ENCODE peak calls at places on chromosomes 11 and 22, in ten cellular contexts. R is SK-N-SH, D is IMR-90, N is astrocyte, E is trophoblast cell, K is neural progenitor cell, S is neuronal stem cell, J is mesendoderm, T is MM.1S, W is endodermal cell. F is an unnamed sample.

GRCh38 chr22:26671317-26672059 is 14.1 kb downstream of the MIAT start:
- DNase-seq in K (no peak), T (no peak), W (no peak), E (no peak), J (no peak), R (no peak), S (no peak), N (no peak), D (no peak), F (peak)

GRCh38 chr22:32649515-32650200 is 151.8 kb upstream of the TIMP3 start:
- DNase-seq in J (no peak), W (no peak), D (peak), N (peak), K (no peak), T (no peak), E (no peak), S (no peak), R (no peak), F (no peak)

GRCh38 chr11:14746857-14747256 is 103.3 kb downstream of the PDE3B start:
- DNase-seq in S (no peak), W (no peak), N (no peak), D (no peak), J (peak), K (no peak), T (no peak), E (no peak), R (no peak), F (no peak)

GRCh38 chr11:73566422-73566821 is 31.5 kb downstream of the FAM168A start:
- DNase-seq in D (peak), K (no peak), N (peak), T (no peak), R (no peak), J (no peak), W (no peak), S (no peak), E (no peak), F (no peak)

GRCh38 chr22:49291169-49291568 is 536.5 kb downstream of the BRD1 start:
- DNase-seq in J (no peak), K (no peak), E (no peak), S (no peak), D (no peak), N (no peak), R (no peak), T (no peak), W (peak), F (no peak)

GRCh38 chr11:76209956-76210885 is 3.9 kb upstream of the WNT11 start:
- DNase-seq in W (peak), E (peak), D (peak), K (peak), T (peak), N (peak), R (peak), J (peak), S (peak), F (no peak)

GRCh38 chr11:34427171-34427805 is 11.4 kb upstream of the CAT start:
- DNase-seq in W (no peak), N (peak), R (peak), D (peak), S (no peak), J (peak), E (peak), K (no peak), T (no peak), F (no peak)

GRCh38 chr22:27431896-27432295 is 369.7 kb downstream of the MN1 start:
- DNase-seq in D (peak), E (no peak), T (no peak), W (no peak), S (no peak), R (no peak), N (no peak), K (no peak), J (no peak), F (no peak)

GRCh38 chr11:115324569-115325432 is 179.4 kb downstream of the CADM1 start:
- DNase-seq in R (peak), E (peak), J (peak), S (peak), D (peak), W (peak), T (peak), N (peak), K (peak), F (peak)

GRCh38 chr11:9516113-9516512 is 55.3 kb downstream of the ZNF143 start:
- DNase-seq in T (no peak), N (no peak), K (no peak), R (no peak), D (no peak), W (peak), E (no peak), S (no peak), J (peak), F (no peak)

GRCh38 chr11:72443016-72443415 is 8.7 kb upstream of the CLPB start:
- DNase-seq in E (no peak), W (no peak), D (peak), T (no peak), J (no peak), R (no peak), N (peak), K (no peak), S (no peak), F (no peak)

GRCh38 chr22:43844560-43845545 is 17.5 kb downstream of the SULT4A1 start:
- DNase-seq in E (no peak), W (no peak), J (no peak), S (no peak), N (no peak), R (no peak), T (no peak), K (no peak), D (no peak), F (no peak)

GRCh38 chr11:83219095-83219494 is 25.6 kb downstream of the ANKRD42 start:
- DNase-seq in E (no peak), K (peak), W (peak), S (no peak), J (peak), N (no peak), D (no peak), T (no peak), R (peak), F (peak)

GRCh38 chr22:27399161-27399560 is 402.4 kb downstream of the MN1 start:
- DNase-seq in T (no peak), J (no peak), D (no peak), W (no peak), E (no peak), N (no peak), S (no peak), K (no peak), R (peak), F (no peak)

GRCh38 chr11:112884012-112884767 is 77.0 kb upstream of the NCAM1 start:
- DNase-seq in S (no peak), R (no peak), E (no peak), J (no peak), D (no peak), W (no peak), N (no peak), T (no peak), K (no peak), F (no peak)

GRCh38 chr11:15737326-15737725 is 619.0 kb downstream of the SOX6 start:
- DNase-seq in R (no peak), D (peak), E (no peak), T (no peak), W (no peak), N (no peak), J (no peak), K (no peak), S (no peak), F (no peak)

GRCh38 chr11:126797801-126798200 is 202.8 kb downstream of the KIRREL3 start:
- DNase-seq in T (no peak), E (no peak), R (no peak), D (no peak), W (no peak), N (no peak), S (no peak), K (no peak), J (no peak), F (no peak)

GRCh38 chr11:1679881-1680280 is 17.1 kb upstream of the KRTAP5-6 start:
- DNase-seq in T (no peak), S (no peak), W (peak), K (no peak), E (no peak), R (no peak), N (no peak), J (no peak), D (no peak), F (no peak)

GRCh38 chr22:48492371-48493320 is 1335.0 kb downstream of the BRD1 start:
- DNase-seq in T (peak), W (peak), K (peak), S (peak), D (peak), E (peak), N (peak), J (peak), R (peak), F (peak)

GRCh38 chr11:128548655-128549255 is 38.6 kb downstream of the ETS1 start:
- DNase-seq in K (peak), E (no peak), N (no peak), T (no peak), R (peak), W (peak), D (peak), S (no peak), J (peak), F (peak)

GRCh38 chr11:46524201-46524600 is 69.6 kb downstream of the AMBRA1 start:
- DNase-seq in J (no peak), S (no peak), D (no peak), T (no peak), R (no peak), W (no peak), N (no peak), K (no peak), E (no peak), F (no peak)

GRCh38 chr11:122422707-122423106 is 232.8 kb upstream of the UBASH3B start:
- DNase-seq in E (peak), D (peak), R (no peak), K (no peak), T (no peak), N (peak), J (no peak), W (no peak), S (no peak), F (no peak)

GRCh38 chr22:49887074-49887471 is 31.2 kb downstream of the ALG12 start:
- DNase-seq in W (no peak), N (no peak), D (no peak), K (no peak), S (no peak), R (no peak), T (no peak), E (no peak), J (no peak), F (no peak)

GRCh38 chr22:50236731-50237409 is 8.0 kb downstream of the TUBGCP6 start:
- DNase-seq in R (no peak), W (peak), K (peak), T (peak), J (peak), E (no peak), S (no peak), D (peak), N (no peak), F (peak)

GRCh38 chr11:112734207-112734606 is 227.0 kb upstream of the NCAM1 start:
- DNase-seq in R (no peak), D (peak), N (peak), J (peak), W (peak), T (no peak), E (no peak), K (peak), S (peak), F (peak)

GRCh38 chr11:72940417-72940816 is 126.2 kb downstream of the ATG16L2 start:
- DNase-seq in E (no peak), S (no peak), R (no peak), K (no peak), T (no peak), W (no peak), D (no peak), N (no peak), J (no peak), F (no peak)

GRCh38 chr11:111635706-111636045 is 33.4 kb downstream of the SIK2 start:
- DNase-seq in T (no peak), S (no peak), N (peak), R (peak), K (no peak), D (peak), J (no peak), W (no peak), E (no peak), F (peak)

GRCh38 chr11:130533871-130534270 is 85.4 kb downstream of the ADAMTS15 start:
- DNase-seq in K (no peak), J (no peak), E (no peak), W (no peak), N (no peak), D (no peak), R (no peak), S (no peak), T (no peak), F (no peak)
- H3K9ac ChIP-seq in K (no peak), J (no peak), E (no peak), W (no peak), N (no peak), D (no peak), R (no peak), S (no peak), T (no peak), F (no peak)

GRCh38 chr11:538431-539051 is 1.2 kb downstream of the LRRC56 start:
- DNase-seq in T (no peak), N (no peak), R (no peak), S (no peak), J (no peak), D (no peak), E (no peak), W (peak), K (no peak), F (no peak)
- H3K9ac ChIP-seq in T (no peak), N (no peak), R (no peak), S (peak), J (no peak), D (no peak), E (no peak), W (no peak), K (no peak), F (peak)

DNA sequence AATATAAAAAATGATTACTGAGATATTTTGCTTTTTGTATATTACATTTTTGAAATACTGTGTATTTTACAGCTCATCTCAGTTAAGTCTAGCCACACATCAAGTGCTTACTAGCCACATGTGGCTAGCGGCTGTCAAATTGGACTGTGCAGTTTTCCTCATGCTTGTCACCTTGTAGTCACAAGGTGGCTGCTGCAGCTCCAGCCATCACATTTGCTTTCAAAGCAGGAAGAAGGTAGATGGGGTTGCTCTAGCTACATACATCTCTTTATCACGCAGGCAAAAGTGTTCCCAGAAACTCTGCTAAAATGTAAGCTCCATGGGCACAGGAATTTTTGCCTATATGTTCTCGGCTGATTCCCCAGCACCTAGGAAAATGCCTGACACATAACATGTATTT is 61.5 kb downstream of the MICAL2 start:
- DNase-seq in N (no peak), R (no peak), K (no peak), D (no peak), W (peak), T (no peak), E (no peak), S (no peak), J (no peak), F (no peak)
- H3K9ac ChIP-seq in N (peak), R (no peak), K (no peak), D (no peak), W (no peak), T (no peak), E (no peak), S (no peak), J (no peak), F (no peak)

DNA sequence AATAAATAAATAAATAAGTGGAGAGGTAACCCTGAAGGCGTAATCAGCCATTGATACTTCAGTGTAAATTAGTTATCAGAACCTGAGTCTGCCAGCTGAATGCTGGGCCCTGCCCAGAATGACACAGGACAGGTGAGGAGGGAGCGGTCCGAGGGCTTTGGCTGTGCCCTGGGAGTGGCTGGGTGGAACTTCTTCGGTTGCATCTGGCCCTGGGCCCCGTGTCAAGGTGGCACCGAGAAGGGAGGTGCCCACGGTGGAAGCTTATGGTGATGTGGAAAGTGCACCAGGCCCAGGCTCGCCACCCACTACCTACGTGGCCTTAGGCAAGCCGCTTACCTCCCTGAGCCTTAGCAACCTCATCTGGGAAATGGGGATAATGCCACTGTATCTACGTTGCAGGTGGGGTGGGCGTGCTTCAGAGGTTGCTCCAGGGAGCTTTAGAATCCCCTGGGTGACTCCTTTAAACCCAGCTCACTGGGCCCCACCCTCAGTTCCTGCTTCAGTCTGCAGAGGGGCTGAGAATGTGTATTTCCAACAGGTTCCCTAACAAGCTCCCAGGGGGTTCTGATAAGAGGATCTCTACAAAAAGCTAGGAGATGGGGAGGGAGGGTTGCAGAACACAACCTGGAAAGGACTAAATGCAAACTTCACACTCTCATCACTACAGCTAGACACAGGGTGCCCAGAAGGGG is 38.8 kb downstream of the TXN2 start:
- DNase-seq in N (no peak), E (no peak), T (no peak), D (no peak), J (peak), K (no peak), S (no peak), R (no peak), W (peak), F (no peak)
- H3K9ac ChIP-seq in N (no peak), E (no peak), T (no peak), D (no peak), J (no peak), K (no peak), S (no peak), R (no peak), W (no peak), F (no peak)

GRCh38 chr11:65574147-65574962 is 1.5 kb upstream of the EHBP1L1 start:
- DNase-seq in S (peak), N (peak), D (peak), R (peak), J (peak), K (peak), E (peak), W (peak), T (peak), F (peak)
- H3K9ac ChIP-seq in S (peak), N (peak), D (peak), R (peak), J (peak), K (no peak), E (no peak), W (no peak), T (peak), F (peak)

DNA sequence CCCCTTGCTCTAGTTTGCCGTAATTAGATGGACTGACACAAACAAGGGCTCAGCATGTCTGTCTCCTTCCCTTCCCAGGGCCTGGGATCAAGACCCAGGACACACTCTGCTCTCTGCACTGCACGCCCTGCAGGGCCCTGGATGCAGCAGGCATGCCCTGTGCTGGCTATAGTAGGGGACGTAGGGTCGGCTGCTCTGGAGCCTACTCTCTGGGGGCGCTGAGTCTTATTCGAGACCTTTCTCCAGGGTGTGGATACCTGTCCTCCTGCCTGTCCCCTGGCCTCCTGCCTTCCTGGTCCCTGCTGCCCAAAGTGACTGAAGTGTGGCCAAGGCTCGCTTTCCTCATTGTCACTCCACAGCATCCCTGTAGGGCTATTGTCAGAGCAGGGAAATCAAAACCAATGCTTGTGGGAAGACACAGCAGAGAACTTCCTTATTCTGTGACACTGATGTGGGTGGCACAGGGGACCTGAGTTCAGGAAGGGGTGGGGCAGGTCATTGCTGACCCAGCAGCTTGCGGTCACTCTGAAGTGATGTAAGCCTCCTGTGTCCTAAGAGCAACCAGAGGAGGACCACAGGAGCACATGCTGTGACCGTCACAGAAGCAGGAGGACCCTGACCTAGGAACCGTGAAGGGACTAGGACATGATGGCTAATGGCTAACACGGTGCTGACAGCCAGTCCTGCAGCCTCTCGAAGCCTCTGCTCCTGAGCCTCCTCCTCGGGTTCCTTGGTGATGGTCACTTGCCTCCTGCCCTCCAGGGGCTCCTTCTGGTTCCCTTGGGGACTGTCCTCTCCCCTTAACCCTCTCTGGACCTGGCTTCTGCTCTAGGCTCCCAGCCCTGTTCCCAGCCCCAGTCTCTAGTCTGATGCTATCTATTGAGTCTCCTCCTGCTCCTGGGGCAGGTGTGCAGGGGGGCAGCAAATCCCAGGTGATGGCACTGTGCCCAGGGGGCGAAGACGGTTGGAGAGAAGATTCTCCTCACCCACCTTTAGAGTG is 10.3 kb downstream of the APOBEC3A start:
- DNase-seq in T (peak), K (no peak), R (no peak), N (no peak), S (no peak), W (no peak), E (peak), D (no peak), J (no peak), F (no peak)
- H3K9ac ChIP-seq in T (peak), K (no peak), R (no peak), N (no peak), S (peak), W (no peak), E (no peak), D (no peak), J (no peak), F (no peak)

F was measured in Karpas-422.